ENCODE peak calls at places on chromosome 2, in four cellular contexts. One of them, this sample, is unnamed.

GRCh38 chr2:69831354-69831905 is 2.0 kb downstream of the GMCL1 start:
- DNase-seq in ovary: no peak
- DNase-seq in brain microvascular endothelial cell: peak
- DNase-seq in left lung: no peak
- DNase-seq in this sample: no peak

GRCh38 chr2:184597571-184597980 is 753 bp upstream of the ZNF804A start:
- DNase-seq in ovary: no peak
- DNase-seq in brain microvascular endothelial cell: peak
- DNase-seq in left lung: peak
- DNase-seq in this sample: no peak

GRCh38 chr2:162103443-162104009 is 29.5 kb upstream of the DPP4 start:
- DNase-seq in brain microvascular endothelial cell: no peak
- DNase-seq in ovary: no peak
- DNase-seq in left lung: no peak
- DNase-seq in this sample: no peak

GRCh38 chr2:52423111-52423510 is 1344.5 kb upstream of the CHAC2 start:
- DNase-seq in brain microvascular endothelial cell: no peak
- DNase-seq in ovary: no peak
- DNase-seq in left lung: no peak
- DNase-seq in this sample: no peak

GRCh38 chr2:110726285-110726684 is 6.1 kb upstream of the ACOXL start:
- DNase-seq in brain microvascular endothelial cell: no peak
- DNase-seq in left lung: no peak
- DNase-seq in ovary: no peak
- DNase-seq in this sample: no peak

GRCh38 chr2:241692448-241692847 is 5.8 kb upstream of the DTYMK start:
- DNase-seq in left lung: no peak
- DNase-seq in ovary: no peak
- DNase-seq in brain microvascular endothelial cell: peak
- DNase-seq in this sample: no peak

GRCh38 chr2:140882671-140883620 is 1247.9 kb downstream of the LRP1B start:
- DNase-seq in left lung: no peak
- DNase-seq in ovary: no peak
- DNase-seq in brain microvascular endothelial cell: no peak
- DNase-seq in this sample: no peak

GRCh38 chr2:74321737-74322136 is 21.5 kb downstream of the SLC4A5 start:
- DNase-seq in ovary: no peak
- DNase-seq in left lung: no peak
- DNase-seq in brain microvascular endothelial cell: no peak
- DNase-seq in this sample: no peak